ENCODE peak calls at places on chromosomes 16 and 17, in six cellular contexts. A, G, I, M, C and S are unnamed samples.

GRCh38 chr17:12987120-12987519 is 30.7 kb downstream of the ELAC2 start:
- DNase-seq in A (no peak), G (no peak), I (no peak), M (no peak), C (no peak), S (no peak)

GRCh38 chr16:46713634-46714033 is 24.2 kb downstream of the ORC6 start:
- DNase-seq in A (no peak), G (no peak), I (no peak), M (no peak), C (no peak), S (no peak)

GRCh38 chr16:74480150-74481029 is 59.1 kb upstream of the CLEC18B start:
- DNase-seq in A (peak; percentile 79), G (peak; percentile 33), I (peak; percentile 49), M (peak; percentile 89), C (no peak), S (peak; percentile 56)

GRCh38 chr17:49465352-49465751 is 29.7 kb upstream of the NGFR start:
- DNase-seq in A (no peak), G (no peak), I (no peak), M (no peak), C (no peak), S (no peak)

GRCh38 chr16:57611184-57611583 is 17.2 kb upstream of the ADGRG1 start:
- DNase-seq in A (no peak), G (peak; percentile 42), I (no peak), M (peak; percentile 49), C (no peak), S (no peak)

GRCh38 chr17:13031718-13032350 is 14.0 kb upstream of the ELAC2 start:
- DNase-seq in A (no peak), G (no peak), I (peak; percentile 53), M (peak; percentile 71), C (peak; percentile 58), S (peak; percentile 74)

GRCh38 chr16:51150159-51150893 is 744 bp downstream of the SALL1 start:
- DNase-seq in A (no peak), G (no peak), I (no peak), M (no peak), C (no peak), S (no peak)

GRCh38 chr17:40705567-40705966 is 2.0 kb upstream of the KRT24 start:
- DNase-seq in A (no peak), G (no peak), I (no peak), M (no peak), C (no peak), S (no peak)

GRCh38 chr16:81623365-81624102 is 155.6 kb upstream of the PLCG2 start:
- DNase-seq in A (no peak), G (no peak), I (peak; percentile 57), M (peak; percentile 65), C (no peak), S (peak; percentile 62)

GRCh38 chr16:67180166-67180565 is 3.6 kb downstream of the MATCAP1 start:
- DNase-seq in A (no peak), G (no peak), I (no peak), M (no peak), C (no peak), S (no peak)

GRCh38 chr16:67179421-67180080 is 4.2 kb downstream of the MATCAP1 start:
- DNase-seq in A (no peak), G (no peak), I (no peak), M (peak; percentile 57), C (no peak), S (no peak)

GRCh38 chr16:67176662-67177061 is 6.3 kb downstream of the NOL3 start:
- DNase-seq in A (no peak), G (no peak), I (no peak), M (no peak), C (no peak), S (no peak)

GRCh38 chr16:67174706-67175231 is 4.4 kb downstream of the NOL3 start:
- DNase-seq in A (no peak), G (no peak), I (no peak), M (no peak), C (no peak), S (no peak)

GRCh38 chr16:67177743-67178699 is 5.7 kb downstream of the MATCAP1 start:
- DNase-seq in A (peak; percentile 74), G (no peak), I (peak; percentile 88), M (peak; percentile 76), C (peak; percentile 91), S (peak; percentile 65)
- TF ChIP-seq CTCF in A (no peak), G (no peak), I (peak; percentile 35), M (no peak), C (peak; percentile 19), S (no peak)

DNA sequence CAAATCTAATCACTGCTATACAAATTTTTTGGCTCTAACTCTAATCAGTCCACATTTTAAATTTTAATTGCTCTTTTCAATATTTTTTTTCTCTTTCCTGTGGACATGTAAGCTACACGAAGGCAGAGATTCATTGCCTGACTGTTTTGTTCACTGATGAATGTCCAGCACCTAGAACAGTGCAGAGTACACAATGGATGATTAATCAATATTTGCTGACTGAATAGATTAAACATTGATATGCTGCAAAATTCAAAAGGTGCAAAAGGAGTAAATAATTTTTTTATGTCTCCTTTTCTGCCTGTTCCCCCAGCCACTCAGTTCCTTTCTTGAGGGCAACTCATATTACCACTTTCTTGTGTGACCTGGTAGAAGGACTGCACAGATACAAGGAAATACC is 32.8 kb downstream of the SCNN1B start:
- DNase-seq in A (no peak), G (no peak), I (no peak), M (no peak), C (no peak), S (no peak)
- H3K4me1 ChIP-seq in A (no peaks in the 10 kb centered on the region), G (no peaks in the 10 kb centered on the region), I (peaks cover 20% of the 10 kb centered on the region), M (peaks cover 18% of the 10 kb centered on the region), C (peaks cover 7% of the 10 kb centered on the region), S (no peaks in the 10 kb centered on the region)

GRCh38 chr16:35598696-35599332 is 2139.4 kb downstream of the TP53TG3F start:
- DNase-seq in A (no peak), G (no peak), I (no peak), M (peak; percentile 5), C (no peak), S (no peak)
- H3K27ac ChIP-seq in A (no peak overlapping the region), G (no peak overlapping the region), I (no peak overlapping the region), M (no peak overlapping the region), C (no peak overlapping the region), S (no peak overlapping the region)

DNA sequence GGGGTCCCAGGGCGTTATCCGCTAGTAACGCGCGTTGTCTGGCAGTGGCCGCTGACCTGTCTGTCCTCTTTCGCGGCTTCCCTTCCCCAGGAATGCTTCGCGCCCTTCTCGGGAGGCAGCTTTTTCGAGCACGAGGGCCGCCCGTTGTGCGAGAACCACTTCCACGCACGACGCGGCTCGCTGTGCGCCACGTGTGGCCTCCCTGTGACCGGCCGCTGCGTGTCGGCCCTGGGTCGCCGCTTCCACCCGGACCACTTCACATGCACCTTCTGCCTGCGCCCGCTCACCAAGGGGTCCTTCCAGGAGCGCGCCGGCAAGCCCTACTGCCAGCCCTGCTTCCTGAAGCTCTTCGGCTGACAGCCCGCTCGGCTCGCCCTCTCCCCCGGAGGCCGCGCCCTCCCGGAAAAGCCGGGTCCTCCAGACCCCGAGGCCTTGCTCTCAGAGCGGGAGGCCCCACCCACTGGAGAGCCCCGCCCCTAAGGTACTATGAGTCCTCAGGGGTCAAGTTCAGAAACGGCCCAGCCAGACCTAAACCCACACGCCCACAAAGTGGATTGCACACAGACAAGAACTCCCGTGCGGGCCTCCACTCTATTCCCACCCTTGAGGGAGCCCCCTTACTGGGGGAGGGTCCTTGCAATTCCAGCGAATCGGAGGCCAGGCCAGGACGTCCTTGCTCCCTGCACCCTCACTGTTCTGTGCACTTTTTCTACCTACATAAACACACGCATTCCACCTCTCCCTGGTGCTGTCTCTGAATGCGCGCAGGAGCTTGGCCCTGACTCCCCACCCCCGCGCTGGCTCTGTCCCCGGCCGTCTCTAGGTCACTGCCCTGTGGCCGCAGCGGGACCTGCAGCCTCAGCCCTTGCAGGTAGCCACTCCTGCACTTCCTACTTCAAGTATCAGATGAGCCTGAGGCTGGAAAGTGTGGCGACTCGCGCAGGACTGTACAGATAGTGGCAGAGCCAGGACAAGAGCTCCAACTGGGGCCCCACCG is 5.4 kb upstream of the SLC5A2 start:
- DNase-seq in A (peak; percentile 77), G (no peak), I (peak; percentile 86), M (peak; percentile 21), C (peak; percentile 90), S (peak; percentile 72)
- TF ChIP-seq CTCF in A (peak; percentile 41), G (no peak), I (peak; percentile 63), M (no peak), C (peak; percentile 33), S (peak; percentile 15)